ENCODE peak calls at places on chromosomes 11 and 22, in six cellular contexts. One of them, this sample, is unnamed.
A peak's percentile ranks its signal among the peaks of the same experiment; 100 is the strongest.

GRCh38 chr22:32695451-32695891 is 106.0 kb upstream of the TIMP3 start:
- DNase-seq in H54: peak; percentile 40
- DNase-seq in WTC11: no peak
- DNase-seq in pulmonary artery endothelial cell: no peak
- DNase-seq in T-helper 2 cell: no peak
- DNase-seq in psoas muscle: no peak
- DNase-seq in this sample: no peak

GRCh38 chr11:33542921-33543320 is 157.7 kb downstream of the C11orf91 start:
- DNase-seq in H54: peak; percentile 38
- DNase-seq in WTC11: peak; percentile 76
- DNase-seq in pulmonary artery endothelial cell: peak; percentile 17
- DNase-seq in T-helper 2 cell: no peak
- DNase-seq in psoas muscle: peak; percentile 63
- DNase-seq in this sample: peak; percentile 86

GRCh38 chr11:67318239-67318555 is 14.9 kb downstream of the SSH3 start:
- DNase-seq in H54: no peak
- DNase-seq in WTC11: no peak
- DNase-seq in pulmonary artery endothelial cell: no peak
- DNase-seq in T-helper 2 cell: no peak
- DNase-seq in psoas muscle: no peak
- DNase-seq in this sample: no peak

GRCh38 chr11:83403990-83404389 is 117.8 kb upstream of the CCDC90B start:
- DNase-seq in H54: no peak
- DNase-seq in WTC11: no peak
- DNase-seq in pulmonary artery endothelial cell: no peak
- DNase-seq in T-helper 2 cell: no peak
- DNase-seq in psoas muscle: no peak
- DNase-seq in this sample: no peak

GRCh38 chr11:129817282-129818051 is 1.8 kb downstream of the TMEM45B start:
- DNase-seq in H54: no peak
- DNase-seq in WTC11: no peak
- DNase-seq in pulmonary artery endothelial cell: no peak
- DNase-seq in T-helper 2 cell: no peak
- DNase-seq in psoas muscle: no peak
- DNase-seq in this sample: no peak

GRCh38 chr22:19039796-19040580 is 82.2 kb downstream of the DGCR2 start:
- DNase-seq in H54: no peak
- DNase-seq in WTC11: no peak
- DNase-seq in pulmonary artery endothelial cell: no peak
- DNase-seq in T-helper 2 cell: no peak
- DNase-seq in psoas muscle: peak; percentile 40
- DNase-seq in this sample: no peak

GRCh38 chr11:9760180-9760550 is 96.3 kb downstream of the SWAP70 start:
- DNase-seq in H54: peak; percentile 61
- DNase-seq in WTC11: no peak
- DNase-seq in pulmonary artery endothelial cell: no peak
- DNase-seq in T-helper 2 cell: no peak
- DNase-seq in psoas muscle: peak; percentile 95
- DNase-seq in this sample: no peak

GRCh38 chr11:12085371-12086251 is 24.8 kb upstream of the MICAL2 start:
- DNase-seq in H54: no peak
- DNase-seq in WTC11: no peak
- DNase-seq in pulmonary artery endothelial cell: no peak
- DNase-seq in T-helper 2 cell: no peak
- DNase-seq in psoas muscle: no peak
- DNase-seq in this sample: no peak

GRCh38 chr22:40203568-40203967 is 25.8 kb downstream of the TNRC6B start:
- DNase-seq in H54: no peak
- DNase-seq in WTC11: no peak
- DNase-seq in pulmonary artery endothelial cell: no peak
- DNase-seq in T-helper 2 cell: no peak
- DNase-seq in psoas muscle: no peak
- DNase-seq in this sample: no peak

This sample was measured in iPS-NIHi11.